ENCODE peak calls at places on chromosomes 13 and 19, in five cellular contexts. One of them, this sample, is unnamed.

GRCh38 chr19:58558066-58558622 is at the start of gene UBE2M:
- DNase-seq in transverse colon: peak
- DNase-seq in SK-N-MC: no peak
- DNase-seq in suprapubic skin: no peak
- DNase-seq in HL-60: no peak
- DNase-seq in this sample: peak

GRCh38 chr13:95948646-95949045 is 104.6 kb downstream of the UGGT2 start:
- DNase-seq in transverse colon: no peak
- DNase-seq in SK-N-MC: peak
- DNase-seq in suprapubic skin: no peak
- DNase-seq in HL-60: no peak
- DNase-seq in this sample: no peak

GRCh38 chr13:24671367-24672117 is 8.7 kb upstream of the ATP12A start:
- DNase-seq in transverse colon: peak
- DNase-seq in SK-N-MC: peak
- DNase-seq in suprapubic skin: no peak
- DNase-seq in HL-60: no peak
- DNase-seq in this sample: peak

GRCh38 chr19:11203194-11204075 is 6.1 kb upstream of the KANK2 start:
- DNase-seq in transverse colon: peak
- DNase-seq in SK-N-MC: no peak
- DNase-seq in suprapubic skin: peak
- DNase-seq in HL-60: no peak
- DNase-seq in this sample: peak

GRCh38 chr13:77737583-77738200 is 40.2 kb downstream of the SLAIN1 start:
- DNase-seq in transverse colon: no peak
- DNase-seq in SK-N-MC: no peak
- DNase-seq in suprapubic skin: no peak
- DNase-seq in HL-60: no peak
- DNase-seq in this sample: no peak

GRCh38 chr19:1370579-1371361 is 12.9 kb upstream of the NDUFS7 start:
- DNase-seq in transverse colon: no peak
- DNase-seq in SK-N-MC: no peak
- DNase-seq in suprapubic skin: no peak
- DNase-seq in HL-60: no peak
- DNase-seq in this sample: no peak

GRCh38 chr19:35868172-35868822 is at the start of gene APLP1:
- DNase-seq in transverse colon: peak
- DNase-seq in SK-N-MC: no peak
- DNase-seq in suprapubic skin: no peak
- DNase-seq in HL-60: no peak
- DNase-seq in this sample: peak

GRCh38 chr19:33194527-33194883 is 375 bp downstream of the LRP3 start:
- DNase-seq in transverse colon: no peak
- DNase-seq in SK-N-MC: no peak
- DNase-seq in suprapubic skin: no peak
- DNase-seq in HL-60: no peak
- DNase-seq in this sample: no peak

GRCh38 chr19:30366282-30366681 is 5.9 kb upstream of the ZNF536 start:
- DNase-seq in transverse colon: no peak
- DNase-seq in SK-N-MC: no peak
- DNase-seq in suprapubic skin: no peak
- DNase-seq in HL-60: no peak
- DNase-seq in this sample: no peak

GRCh38 chr13:45615501-45616101 is at the start of gene ERICH6B:
- DNase-seq in transverse colon: no peak
- DNase-seq in SK-N-MC: no peak
- DNase-seq in suprapubic skin: no peak
- DNase-seq in HL-60: peak
- DNase-seq in this sample: no peak

GRCh38 chr13:77016241-77016812 is 10.6 kb downstream of the FBXL3 start:
- DNase-seq in transverse colon: no peak
- DNase-seq in SK-N-MC: no peak
- DNase-seq in suprapubic skin: no peak
- DNase-seq in HL-60: no peak
- DNase-seq in this sample: no peak

GRCh38 chr13:76523740-76524382 is 362.3 kb downstream of the KCTD12 start:
- DNase-seq in transverse colon: no peak
- DNase-seq in SK-N-MC: no peak
- DNase-seq in suprapubic skin: no peak
- DNase-seq in HL-60: no peak
- DNase-seq in this sample: no peak

GRCh38 chr19:44757735-44758505 is 9.4 kb downstream of the BCL3 start:
- DNase-seq in transverse colon: peak
- DNase-seq in SK-N-MC: no peak
- DNase-seq in suprapubic skin: no peak
- DNase-seq in HL-60: no peak
- DNase-seq in this sample: no peak

GRCh38 chr19:33686687-33687541 is 65.2 kb downstream of the CHST8 start:
- DNase-seq in transverse colon: no peak
- DNase-seq in SK-N-MC: no peak
- DNase-seq in suprapubic skin: peak
- DNase-seq in HL-60: no peak
- DNase-seq in this sample: no peak

GRCh38 chr13:95745289-95745688 is 68.3 kb downstream of the DNAJC3 start:
- DNase-seq in transverse colon: no peak
- DNase-seq in SK-N-MC: no peak
- DNase-seq in suprapubic skin: no peak
- DNase-seq in HL-60: no peak
- DNase-seq in this sample: no peak

GRCh38 chr13:41296879-41297646 is 14.0 kb upstream of the NAA16 start:
- DNase-seq in transverse colon: no peak
- DNase-seq in SK-N-MC: no peak
- DNase-seq in suprapubic skin: no peak
- DNase-seq in HL-60: no peak
- DNase-seq in this sample: no peak

GRCh38 chr19:17739121-17739875 is 12.0 kb upstream of the FCHO1 start:
- DNase-seq in transverse colon: peak
- DNase-seq in SK-N-MC: no peak
- DNase-seq in suprapubic skin: no peak
- DNase-seq in HL-60: peak
- DNase-seq in this sample: no peak

GRCh38 chr19:1270168-1270853 is 1.2 kb downstream of the CIRBP start:
- DNase-seq in transverse colon: no peak
- DNase-seq in SK-N-MC: no peak
- DNase-seq in suprapubic skin: no peak
- DNase-seq in HL-60: peak
- DNase-seq in this sample: peak

GRCh38 chr13:30363725-30364124 is 56.4 kb upstream of the KATNAL1 start:
- DNase-seq in transverse colon: no peak
- DNase-seq in SK-N-MC: no peak
- DNase-seq in suprapubic skin: no peak
- DNase-seq in HL-60: no peak
- DNase-seq in this sample: no peak
- TF ChIP-seq POLR2AphosphoS5 in transverse colon: no peak
- TF ChIP-seq POLR2AphosphoS5 in SK-N-MC: no peak
- TF ChIP-seq POLR2AphosphoS5 in suprapubic skin: no peak
- TF ChIP-seq POLR2AphosphoS5 in HL-60: no peak
- TF ChIP-seq POLR2AphosphoS5 in this sample: no peak

DNA sequence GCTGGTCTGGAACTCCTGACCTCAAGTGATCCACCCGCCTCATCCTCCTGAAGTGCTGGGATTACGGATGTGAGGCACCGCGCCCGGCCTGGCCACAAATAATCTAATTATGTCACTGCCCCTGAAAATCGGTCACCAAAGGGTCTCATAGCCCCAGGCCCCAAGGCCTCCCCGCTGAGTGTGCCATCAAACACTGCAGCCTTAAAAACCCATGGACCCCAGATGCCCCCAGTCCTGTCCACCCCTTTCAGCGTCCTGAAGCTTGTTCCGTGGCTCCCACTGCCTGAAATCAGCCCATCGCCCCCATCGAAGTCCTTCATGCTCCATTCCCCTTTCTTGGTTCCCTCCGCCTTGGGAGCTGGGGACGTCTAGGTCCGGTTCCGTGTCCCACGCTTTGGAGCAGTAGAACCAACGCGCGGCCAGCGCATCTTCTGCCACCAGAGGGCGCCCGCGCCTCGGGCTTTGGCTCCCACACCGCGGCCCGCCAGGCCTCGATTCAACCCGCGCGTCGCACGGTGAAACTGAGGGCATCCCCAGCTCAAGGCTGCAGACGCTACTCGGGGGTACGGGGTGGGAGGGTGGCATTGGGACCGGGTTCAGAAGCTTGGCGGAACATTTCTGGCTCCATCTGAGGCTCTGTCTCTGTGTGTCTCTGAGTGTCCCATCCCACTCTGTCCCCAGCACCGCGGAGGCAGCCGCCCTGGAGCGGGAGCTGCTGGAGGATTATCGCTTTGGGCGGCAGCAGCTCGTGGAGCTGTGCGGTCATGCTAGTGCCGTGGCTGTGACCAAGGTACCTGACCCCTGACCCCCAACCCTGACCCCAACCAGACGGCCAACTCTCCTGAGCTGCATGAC is 3.5 kb downstream of the YJEFN3 start:
- DNase-seq in transverse colon: peak
- DNase-seq in SK-N-MC: no peak
- DNase-seq in suprapubic skin: peak
- DNase-seq in HL-60: peak
- DNase-seq in this sample: peak
- TF ChIP-seq POLR2AphosphoS5 in transverse colon: peak
- TF ChIP-seq POLR2AphosphoS5 in SK-N-MC: peak
- TF ChIP-seq POLR2AphosphoS5 in suprapubic skin: no peak
- TF ChIP-seq POLR2AphosphoS5 in HL-60: peak
- TF ChIP-seq POLR2AphosphoS5 in this sample: peak

DNA sequence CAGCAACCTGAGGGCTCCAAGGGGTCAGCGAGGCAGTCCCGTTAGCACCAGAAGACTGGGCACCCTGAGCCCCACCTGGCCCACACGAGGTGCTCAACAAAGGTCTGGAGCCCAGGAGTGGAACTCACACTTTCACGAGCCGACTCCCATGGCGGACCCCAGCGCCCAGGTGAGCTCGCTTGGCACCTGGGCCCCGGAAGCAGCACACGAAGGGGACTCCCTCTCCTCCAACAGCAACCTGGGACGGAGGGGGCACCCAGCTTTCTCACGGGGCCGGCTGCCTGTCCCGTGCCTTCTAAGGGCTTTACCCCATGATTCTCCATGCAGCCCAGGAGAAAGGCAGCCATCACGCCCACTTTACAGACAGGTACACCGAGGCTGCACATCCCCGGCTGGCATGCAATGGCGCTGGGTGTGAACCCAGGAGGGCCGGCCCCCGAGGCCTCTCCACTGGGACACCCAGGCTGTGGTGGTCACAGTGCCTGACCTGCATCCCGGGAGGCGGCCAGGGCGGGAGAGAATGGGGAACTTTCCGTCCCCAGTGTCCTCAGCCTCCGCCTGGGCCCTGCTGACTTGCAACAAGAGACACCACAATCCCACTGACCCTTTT is 5.0 kb downstream of the PIP5K1C start:
- DNase-seq in transverse colon: no peak
- DNase-seq in SK-N-MC: no peak
- DNase-seq in suprapubic skin: no peak
- DNase-seq in HL-60: no peak
- DNase-seq in this sample: no peak
- TF ChIP-seq POLR2AphosphoS5 in transverse colon: no peak
- TF ChIP-seq POLR2AphosphoS5 in SK-N-MC: no peak
- TF ChIP-seq POLR2AphosphoS5 in suprapubic skin: no peak
- TF ChIP-seq POLR2AphosphoS5 in HL-60: no peak
- TF ChIP-seq POLR2AphosphoS5 in this sample: no peak

GRCh38 chr19:16429066-16429758 is 42.6 kb downstream of the EPS15L1 start:
- DNase-seq in transverse colon: no peak
- DNase-seq in SK-N-MC: no peak
- DNase-seq in suprapubic skin: no peak
- DNase-seq in HL-60: no peak
- DNase-seq in this sample: peak
- TF ChIP-seq POLR2AphosphoS5 in transverse colon: no peak
- TF ChIP-seq POLR2AphosphoS5 in SK-N-MC: no peak
- TF ChIP-seq POLR2AphosphoS5 in suprapubic skin: no peak
- TF ChIP-seq POLR2AphosphoS5 in HL-60: no peak
- TF ChIP-seq POLR2AphosphoS5 in this sample: peak

GRCh38 chr19:38734426-38735256 is 9.6 kb downstream of the CAPN12 start:
- DNase-seq in transverse colon: peak
- DNase-seq in SK-N-MC: no peak
- DNase-seq in suprapubic skin: no peak
- DNase-seq in HL-60: no peak
- DNase-seq in this sample: no peak
- TF ChIP-seq POLR2AphosphoS5 in transverse colon: no peak
- TF ChIP-seq POLR2AphosphoS5 in SK-N-MC: no peak
- TF ChIP-seq POLR2AphosphoS5 in suprapubic skin: no peak
- TF ChIP-seq POLR2AphosphoS5 in HL-60: no peak
- TF ChIP-seq POLR2AphosphoS5 in this sample: no peak

GRCh38 chr13:111908981-111909380 is 158.0 kb upstream of the SOX1 start:
- DNase-seq in transverse colon: no peak
- DNase-seq in SK-N-MC: no peak
- DNase-seq in suprapubic skin: peak
- DNase-seq in HL-60: no peak
- DNase-seq in this sample: no peak
- TF ChIP-seq POLR2AphosphoS5 in transverse colon: no peak
- TF ChIP-seq POLR2AphosphoS5 in SK-N-MC: no peak
- TF ChIP-seq POLR2AphosphoS5 in suprapubic skin: no peak
- TF ChIP-seq POLR2AphosphoS5 in HL-60: no peak
- TF ChIP-seq POLR2AphosphoS5 in this sample: no peak

DNA sequence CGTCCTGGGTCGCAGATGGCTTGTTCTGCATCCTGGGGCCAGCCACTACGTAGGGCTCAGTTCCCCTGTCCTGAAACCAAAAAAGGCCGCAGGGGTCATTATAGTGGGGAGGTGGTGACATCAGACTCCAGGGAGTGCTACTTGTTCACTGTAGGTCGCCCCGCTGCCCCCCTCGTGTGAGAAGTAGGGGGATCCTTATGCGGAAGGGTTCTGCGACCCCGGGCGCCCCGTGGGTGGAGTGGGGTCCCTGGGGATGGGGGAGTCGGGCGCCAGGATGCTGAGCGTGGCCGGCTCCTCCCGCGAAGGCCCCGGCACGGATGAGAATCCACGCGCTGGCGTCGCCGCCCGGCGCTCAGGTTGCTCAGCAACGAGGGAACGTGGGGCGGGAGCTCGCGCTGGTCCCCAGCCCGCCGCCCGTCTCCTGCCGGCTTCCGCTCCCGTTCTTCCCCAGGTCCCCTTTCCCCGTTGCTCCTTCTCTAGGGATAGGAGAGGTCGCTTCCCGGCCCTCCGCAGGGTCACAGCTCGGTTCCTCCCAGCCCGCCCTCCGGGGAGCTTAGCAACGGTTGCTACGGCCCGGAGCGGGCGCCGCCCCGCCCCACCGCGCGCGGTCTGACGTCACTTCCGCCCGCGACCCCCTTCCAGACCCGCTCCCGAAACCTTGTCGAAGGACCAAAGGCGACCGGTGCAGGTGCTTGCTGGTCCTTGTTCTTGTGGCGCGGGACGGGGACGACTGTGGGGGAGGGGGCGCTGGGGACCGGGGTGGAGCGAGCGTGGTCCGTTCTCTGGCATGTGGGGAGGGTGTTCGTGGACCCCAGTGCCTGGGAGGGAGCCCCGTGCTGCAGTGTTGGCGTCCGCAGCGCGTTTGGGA is at the start of gene NAT14:
- DNase-seq in transverse colon: peak
- DNase-seq in SK-N-MC: no peak
- DNase-seq in suprapubic skin: no peak
- DNase-seq in HL-60: peak
- DNase-seq in this sample: no peak
- TF ChIP-seq POLR2AphosphoS5 in transverse colon: peak
- TF ChIP-seq POLR2AphosphoS5 in SK-N-MC: peak
- TF ChIP-seq POLR2AphosphoS5 in suprapubic skin: peak
- TF ChIP-seq POLR2AphosphoS5 in HL-60: peak
- TF ChIP-seq POLR2AphosphoS5 in this sample: no peak

GRCh38 chr13:99374169-99374991 is 67.2 kb upstream of the GPR183 start:
- DNase-seq in transverse colon: no peak
- DNase-seq in SK-N-MC: no peak
- DNase-seq in suprapubic skin: no peak
- DNase-seq in HL-60: no peak
- DNase-seq in this sample: no peak
- TF ChIP-seq POLR2AphosphoS5 in transverse colon: no peak
- TF ChIP-seq POLR2AphosphoS5 in SK-N-MC: no peak
- TF ChIP-seq POLR2AphosphoS5 in suprapubic skin: no peak
- TF ChIP-seq POLR2AphosphoS5 in HL-60: no peak
- TF ChIP-seq POLR2AphosphoS5 in this sample: no peak